ENCODE peak calls at places on chromosomes 1 and 21, in seven cellular contexts. L is thoracic aorta, R is upper lobe of left lung, K is RWPE1, H is heart right ventricle, W is coronary artery, Q is brain microvascular endothelial cell. P is an unnamed sample.
A peak's percentile ranks its signal among the peaks of the same experiment; 100 is the strongest.

GRCh38 chr21:36480618-36481017 is 696 bp upstream of the CLDN14 start:
- DNase-seq in H (no peak), Q (no peak), L (no peak), K (no peak), W (no peak), R (no peak), P (no peak)

GRCh38 chr1:44021581-44022321 is 9.5 kb downstream of the SLC6A9 start:
- DNase-seq in W (no peak), L (no peak), K (no peak), R (no peak), Q (no peak), H (peak; percentile 49), P (no peak)

GRCh38 chr1:231836227-231836893 is 209.8 kb downstream of the DISC1 start:
- DNase-seq in K (no peak), R (no peak), W (no peak), Q (no peak), H (no peak), L (no peak), P (no peak)

GRCh38 chr1:67583462-67583950 is 101.5 kb upstream of the GADD45A start:
- DNase-seq in Q (no peak), L (no peak), R (no peak), H (no peak), K (no peak), W (peak; percentile 78), P (no peak)

GRCh38 chr1:184801503-184801902 is 46.8 kb upstream of the EDEM3 start:
- DNase-seq in H (no peak), K (no peak), Q (peak; percentile 20), L (no peak), R (no peak), W (no peak), P (no peak)

GRCh38 chr1:160821627-160822026 is 25.7 kb downstream of the LY9 start:
- DNase-seq in L (no peak), K (no peak), Q (no peak), R (no peak), W (no peak), H (no peak), P (no peak)

GRCh38 chr21:19995253-19995652 is 1003.0 kb upstream of the NCAM2 start:
- DNase-seq in H (no peak), W (no peak), K (no peak), L (no peak), Q (no peak), R (no peak), P (no peak)

GRCh38 chr21:45899317-45900033 is 82.1 kb upstream of the COL6A1 start:
- DNase-seq in Q (no peak), L (no peak), K (no peak), H (no peak), R (no peak), W (no peak), P (no peak)

GRCh38 chr1:39576016-39576657 is 453 bp downstream of the PABPC4 start:
- DNase-seq in R (peak; percentile 31), Q (no peak), L (no peak), K (no peak), H (peak; percentile 39), W (no peak), P (no peak)

GRCh38 chr1:185895208-185895900 is 161.2 kb downstream of the HMCN1 start:
- DNase-seq in L (no peak), R (no peak), H (no peak), W (no peak), K (no peak), Q (no peak), P (no peak)

GRCh38 chr1:39509360-39510009 is 18.0 kb downstream of the BMP8A start:
- DNase-seq in H (peak; percentile 44), W (no peak), Q (peak; percentile 23), L (no peak), R (no peak), K (no peak), P (no peak)

GRCh38 chr1:56194911-56195310 is 384.5 kb downstream of the PLPP3 start:
- DNase-seq in H (no peak), K (no peak), L (no peak), W (no peak), Q (no peak), R (no peak), P (no peak)

GRCh38 chr1:201459775-201460174 is 9.2 kb downstream of the PHLDA3 start:
- DNase-seq in R (no peak), Q (no peak), W (peak; percentile 67), K (no peak), L (no peak), H (no peak), P (no peak)

GRCh38 chr1:201459052-201459451 is 9.9 kb downstream of the PHLDA3 start:
- DNase-seq in K (no peak), Q (no peak), W (peak; percentile 28), H (no peak), R (no peak), L (no peak), P (no peak)

GRCh38 chr1:201455098-201455497 is 13.9 kb downstream of the PHLDA3 start:
- DNase-seq in Q (no peak), H (no peak), W (peak; percentile 64), R (peak; percentile 70), L (no peak), K (no peak), P (no peak)

GRCh38 chr1:201456499-201457309 is 12.3 kb downstream of the PHLDA3 start:
- DNase-seq in R (peak; percentile 86), L (no peak), W (peak; percentile 88), H (peak; percentile 43), Q (peak; percentile 94), K (peak; percentile 54), P (peak; percentile 98)

GRCh38 chr1:201457508-201457960 is 11.5 kb downstream of the PHLDA3 start:
- DNase-seq in H (no peak), W (no peak), L (no peak), R (no peak), Q (no peak), K (no peak), P (no peak)
- H3K27ac ChIP-seq in H (peak overlapping the region; percentile 53), W (peak overlapping the region; percentile 81), L (no peak overlapping the region), R (peak overlapping the region; percentile 37), Q (peak overlapping the region; percentile 94), K (peak overlapping the region; percentile 12), P (peak overlapping the region; percentile 93)

GRCh38 chr1:46289134-46289494 is 14.3 kb downstream of the LRRC41 start:
- DNase-seq in W (no peak), H (no peak), L (no peak), R (no peak), K (no peak), Q (no peak), P (no peak)
- H3K27ac ChIP-seq in W (no peak overlapping the region), H (no peak overlapping the region), L (no peak overlapping the region), R (peak overlapping the region; percentile 8), K (peak overlapping the region; percentile 37), Q (peak overlapping the region; percentile 30), P (peak overlapping the region; percentile 94)

GRCh38 chr1:63877021-63877767 is 103.4 kb downstream of the ROR1 start:
- DNase-seq in W (no peak), H (no peak), K (no peak), L (no peak), Q (no peak), R (no peak), P (no peak)

GRCh38 chr1:63874278-63874880 is 100.6 kb downstream of the ROR1 start:
- DNase-seq in K (no peak), W (no peak), H (no peak), Q (no peak), L (no peak), R (no peak), P (no peak)

GRCh38 chr1:63878914-63879313 is 105.1 kb downstream of the ROR1 start:
- DNase-seq in H (no peak), Q (no peak), R (no peak), L (no peak), W (no peak), K (no peak), P (no peak)

GRCh38 chr1:63873751-63874150 is 99.9 kb downstream of the ROR1 start:
- DNase-seq in R (no peak), H (no peak), W (no peak), Q (peak; percentile 64), K (no peak), L (no peak), P (no peak)

DNA sequence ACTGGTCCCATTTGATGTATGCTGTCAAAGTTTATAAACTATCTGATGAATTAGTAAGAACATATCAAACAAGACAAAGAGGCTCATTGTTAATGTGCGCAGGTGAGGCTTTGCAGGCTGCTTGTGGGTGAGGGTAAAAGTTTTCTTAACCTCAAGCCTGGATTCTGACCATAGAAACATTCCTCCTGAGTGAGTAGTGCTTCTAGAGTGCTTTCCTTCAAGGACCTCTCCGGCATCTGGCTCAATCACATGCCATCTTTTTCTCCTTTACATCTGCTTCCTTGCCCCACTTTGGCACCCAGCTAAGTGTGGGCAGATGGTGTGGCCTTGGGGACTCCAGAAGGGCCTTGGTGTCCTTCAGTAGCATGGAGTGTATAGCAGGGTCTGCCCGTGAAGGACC is 104.0 kb downstream of the ROR1 start:
- DNase-seq in W (no peak), K (peak; percentile 36), H (no peak), R (peak; percentile 61), L (no peak), Q (peak; percentile 53), P (peak; percentile 71)
- H3K27ac ChIP-seq in W (peak overlapping the region; percentile 18), K (no peak overlapping the region), H (no peak overlapping the region), R (peak overlapping the region; percentile 21), L (no peak overlapping the region), Q (no peak overlapping the region), P (peak overlapping the region; percentile 19)

GRCh38 chr21:34530264-34530663 is 18.3 kb upstream of the KCNE1 start:
- DNase-seq in W (no peak), R (no peak), K (no peak), H (no peak), Q (peak; percentile 88), L (no peak), P (no peak)

GRCh38 chr21:34526618-34527290 is 14.7 kb upstream of the KCNE1 start:
- DNase-seq in H (no peak), L (peak; percentile 50), W (peak; percentile 94), R (peak; percentile 83), K (peak; percentile 91), Q (peak; percentile 99), P (peak; percentile 89)

GRCh38 chr21:34526236-34526617 is 14.2 kb upstream of the KCNE1 start:
- DNase-seq in H (no peak), R (no peak), W (no peak), Q (no peak), K (no peak), L (no peak), P (no peak)

GRCh38 chr21:34524671-34525601 is 12.9 kb upstream of the KCNE1 start:
- DNase-seq in K (no peak), W (no peak), Q (no peak), R (no peak), H (no peak), L (no peak), P (no peak)

GRCh38 chr21:34528131-34528561 is 16.1 kb upstream of the KCNE1 start:
- DNase-seq in R (no peak), W (no peak), Q (no peak), L (no peak), H (no peak), K (no peak), P (no peak)
- H3K27ac ChIP-seq in R (peak overlapping the region; percentile 95), W (peak overlapping the region; percentile 45), Q (no peak overlapping the region), L (peak overlapping the region; percentile 92), H (peak overlapping the region; percentile 94), K (no peak overlapping the region), P (no peak overlapping the region)

DNA sequence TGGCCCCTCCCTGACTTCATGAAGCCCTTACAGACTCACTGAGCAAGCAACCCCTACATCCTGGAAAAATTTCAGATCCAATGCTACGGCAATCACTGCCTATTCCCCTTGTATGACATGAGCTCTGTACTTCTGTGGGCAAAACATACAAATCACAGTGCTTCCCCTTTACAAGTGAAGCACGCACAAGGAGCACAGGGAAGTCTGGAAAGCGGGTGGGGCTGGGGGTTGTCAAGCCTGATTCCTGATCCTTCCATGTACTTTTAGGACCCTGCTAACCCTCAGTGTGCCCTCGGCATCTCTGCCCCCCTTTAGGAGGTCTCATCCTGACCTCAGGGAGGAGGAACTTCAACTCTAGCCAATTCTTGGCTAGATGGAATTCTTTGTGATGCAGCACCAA is 405.7 kb upstream of the POU3F1 start:
- DNase-seq in W (no peak), H (no peak), R (no peak), L (no peak), K (no peak), Q (no peak), P (no peak)
- H3K27ac ChIP-seq in W (peak overlapping the region; percentile 47), H (no peak overlapping the region), R (no peak overlapping the region), L (no peak overlapping the region), K (no peak overlapping the region), Q (no peak overlapping the region), P (no peak overlapping the region)

P was measured in epithelial cell of prostate.